ENCODE peak calls at places on chromosomes 1 and 21, in nine cellular contexts. One of them, this sample, is unnamed.

GRCh38 chr1:184199797-184200170 is 148.3 kb downstream of the TSEN15 start:
- DNase-seq in neural crest cell: no peak
- DNase-seq in kidney: no peak
- DNase-seq in mammary epithelial cell: no peak
- DNase-seq in SK-N-SH: no peak
- DNase-seq in uterus: no peak
- DNase-seq in astrocyte of the spinal cord: no peak
- DNase-seq in AG04449: no peak
- DNase-seq in OCI-LY7: no peak
- DNase-seq in this sample: no peak

GRCh38 chr1:156504062-156504813 is 3.7 kb upstream of the MEF2D start:
- DNase-seq in neural crest cell: no peak
- DNase-seq in kidney: peak; percentile 21
- DNase-seq in mammary epithelial cell: no peak
- DNase-seq in SK-N-SH: no peak
- DNase-seq in uterus: no peak
- DNase-seq in astrocyte of the spinal cord: peak; percentile 31
- DNase-seq in AG04449: no peak
- DNase-seq in OCI-LY7: peak; percentile 84
- DNase-seq in this sample: peak; percentile 57

GRCh38 chr1:206679738-206680211 is 4.9 kb upstream of the MAPKAPK2 start:
- DNase-seq in neural crest cell: no peak
- DNase-seq in kidney: no peak
- DNase-seq in mammary epithelial cell: no peak
- DNase-seq in SK-N-SH: no peak
- DNase-seq in uterus: no peak
- DNase-seq in astrocyte of the spinal cord: no peak
- DNase-seq in AG04449: no peak
- DNase-seq in OCI-LY7: peak; percentile 90
- DNase-seq in this sample: peak; percentile 92

GRCh38 chr1:15154480-15155036 is 1.0 kb downstream of the TMEM51 start:
- DNase-seq in neural crest cell: peak; percentile 9
- DNase-seq in kidney: peak; percentile 88
- DNase-seq in mammary epithelial cell: peak; percentile 59
- DNase-seq in SK-N-SH: peak; percentile 69
- DNase-seq in uterus: peak; percentile 28
- DNase-seq in astrocyte of the spinal cord: no peak
- DNase-seq in AG04449: no peak
- DNase-seq in OCI-LY7: no peak
- DNase-seq in this sample: no peak

GRCh38 chr1:56547977-56548376 is 31.4 kb downstream of the PLPP3 start:
- DNase-seq in neural crest cell: no peak
- DNase-seq in kidney: no peak
- DNase-seq in mammary epithelial cell: no peak
- DNase-seq in SK-N-SH: no peak
- DNase-seq in uterus: no peak
- DNase-seq in astrocyte of the spinal cord: no peak
- DNase-seq in AG04449: no peak
- DNase-seq in OCI-LY7: no peak
- DNase-seq in this sample: no peak

GRCh38 chr21:43291347-43291950 is 122.6 kb downstream of the CRYAA start:
- DNase-seq in neural crest cell: no peak
- DNase-seq in kidney: peak; percentile 69
- DNase-seq in mammary epithelial cell: no peak
- DNase-seq in SK-N-SH: no peak
- DNase-seq in uterus: no peak
- DNase-seq in astrocyte of the spinal cord: no peak
- DNase-seq in AG04449: no peak
- DNase-seq in OCI-LY7: no peak
- DNase-seq in this sample: no peak

GRCh38 chr1:10538608-10539355 is 64.0 kb downstream of the PEX14 start:
- DNase-seq in neural crest cell: no peak
- DNase-seq in kidney: no peak
- DNase-seq in mammary epithelial cell: no peak
- DNase-seq in SK-N-SH: no peak
- DNase-seq in uterus: no peak
- DNase-seq in astrocyte of the spinal cord: no peak
- DNase-seq in AG04449: no peak
- DNase-seq in OCI-LY7: no peak
- DNase-seq in this sample: no peak

GRCh38 chr21:45100866-45101265 is 26.5 kb downstream of the ADARB1 start:
- DNase-seq in neural crest cell: no peak
- DNase-seq in kidney: peak; percentile 72
- DNase-seq in mammary epithelial cell: no peak
- DNase-seq in SK-N-SH: no peak
- DNase-seq in uterus: no peak
- DNase-seq in astrocyte of the spinal cord: no peak
- DNase-seq in AG04449: no peak
- DNase-seq in OCI-LY7: no peak
- DNase-seq in this sample: no peak

GRCh38 chr1:12276225-12276624 is 46.4 kb downstream of the VPS13D start:
- DNase-seq in neural crest cell: peak; percentile 3
- DNase-seq in kidney: no peak
- DNase-seq in mammary epithelial cell: peak; percentile 19
- DNase-seq in SK-N-SH: peak; percentile 7
- DNase-seq in uterus: peak; percentile 51
- DNase-seq in astrocyte of the spinal cord: peak; percentile 48
- DNase-seq in AG04449: no peak
- DNase-seq in OCI-LY7: no peak
- DNase-seq in this sample: peak; percentile 28

GRCh38 chr1:224092601-224093000 is 21.3 kb upstream of the FBXO28 start:
- DNase-seq in neural crest cell: no peak
- DNase-seq in kidney: no peak
- DNase-seq in mammary epithelial cell: no peak
- DNase-seq in SK-N-SH: no peak
- DNase-seq in uterus: no peak
- DNase-seq in astrocyte of the spinal cord: no peak
- DNase-seq in AG04449: no peak
- DNase-seq in OCI-LY7: no peak
- DNase-seq in this sample: no peak

GRCh38 chr1:86436041-86436440 is 12.1 kb downstream of the CLCA2 start:
- DNase-seq in neural crest cell: no peak
- DNase-seq in kidney: no peak
- DNase-seq in mammary epithelial cell: no peak
- DNase-seq in SK-N-SH: no peak
- DNase-seq in uterus: no peak
- DNase-seq in astrocyte of the spinal cord: no peak
- DNase-seq in AG04449: no peak
- DNase-seq in OCI-LY7: no peak
- DNase-seq in this sample: no peak

GRCh38 chr1:6474815-6475282 is 8.9 kb upstream of the TNFRSF25 start:
- DNase-seq in neural crest cell: no peak
- DNase-seq in kidney: peak; percentile 62
- DNase-seq in mammary epithelial cell: no peak
- DNase-seq in SK-N-SH: no peak
- DNase-seq in uterus: no peak
- DNase-seq in astrocyte of the spinal cord: no peak
- DNase-seq in AG04449: no peak
- DNase-seq in OCI-LY7: no peak
- DNase-seq in this sample: no peak

GRCh38 chr1:159955456-159955855 is 1.4 kb upstream of the SLAMF9 start:
- DNase-seq in neural crest cell: no peak
- DNase-seq in kidney: no peak
- DNase-seq in mammary epithelial cell: no peak
- DNase-seq in SK-N-SH: no peak
- DNase-seq in uterus: no peak
- DNase-seq in astrocyte of the spinal cord: no peak
- DNase-seq in AG04449: no peak
- DNase-seq in OCI-LY7: no peak
- DNase-seq in this sample: no peak

GRCh38 chr1:82034812-82035211 is 234.1 kb downstream of the ADGRL2 start:
- DNase-seq in neural crest cell: no peak
- DNase-seq in kidney: no peak
- DNase-seq in mammary epithelial cell: no peak
- DNase-seq in SK-N-SH: no peak
- DNase-seq in uterus: no peak
- DNase-seq in astrocyte of the spinal cord: no peak
- DNase-seq in AG04449: no peak
- DNase-seq in OCI-LY7: no peak
- DNase-seq in this sample: no peak

DNA sequence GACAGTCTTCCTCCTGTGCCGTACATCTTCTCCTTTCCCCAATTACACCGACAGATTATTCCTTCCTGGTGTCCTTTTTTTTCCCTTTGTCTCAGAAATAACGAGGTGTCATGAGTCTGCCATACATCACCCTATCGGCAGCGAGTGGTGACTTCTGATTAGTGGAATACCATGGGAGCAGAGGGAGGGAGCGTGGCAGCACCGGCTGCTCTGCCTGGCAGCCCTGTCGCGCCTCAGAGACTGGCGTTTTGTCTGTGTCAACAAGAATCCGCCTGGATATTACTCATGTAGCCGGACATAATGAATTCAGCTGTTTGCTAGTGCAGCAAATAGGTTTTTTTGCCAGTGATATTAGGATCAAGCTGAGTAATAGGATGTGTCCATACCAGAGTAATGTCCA is 51.8 kb downstream of the UTP25 start:
- DNase-seq in neural crest cell: no peak
- DNase-seq in kidney: no peak
- DNase-seq in mammary epithelial cell: no peak
- DNase-seq in SK-N-SH: peak; percentile 58
- DNase-seq in uterus: no peak
- DNase-seq in astrocyte of the spinal cord: peak; percentile 33
- DNase-seq in AG04449: no peak
- DNase-seq in OCI-LY7: no peak
- DNase-seq in this sample: no peak
- TF ChIP-seq CTCF in neural crest cell: no peak
- TF ChIP-seq CTCF in kidney: no peak
- TF ChIP-seq CTCF in mammary epithelial cell: no peak
- TF ChIP-seq CTCF in SK-N-SH: no peak
- TF ChIP-seq CTCF in uterus: no peak
- TF ChIP-seq CTCF in astrocyte of the spinal cord: no peak
- TF ChIP-seq CTCF in AG04449: no peak
- TF ChIP-seq CTCF in OCI-LY7: no peak
- TF ChIP-seq CTCF in this sample: no peak

GRCh38 chr1:205348559-205349477 is 7.9 kb downstream of the KLHDC8A start:
- DNase-seq in neural crest cell: no peak
- DNase-seq in kidney: no peak
- DNase-seq in mammary epithelial cell: no peak
- DNase-seq in SK-N-SH: no peak
- DNase-seq in uterus: no peak
- DNase-seq in astrocyte of the spinal cord: no peak
- DNase-seq in AG04449: no peak
- DNase-seq in OCI-LY7: peak; percentile 46
- DNase-seq in this sample: peak; percentile 81

GRCh38 chr1:205350124-205350523 is 6.6 kb downstream of the KLHDC8A start:
- DNase-seq in neural crest cell: no peak
- DNase-seq in kidney: no peak
- DNase-seq in mammary epithelial cell: no peak
- DNase-seq in SK-N-SH: no peak
- DNase-seq in uterus: no peak
- DNase-seq in astrocyte of the spinal cord: no peak
- DNase-seq in AG04449: no peak
- DNase-seq in OCI-LY7: no peak
- DNase-seq in this sample: no peak

GRCh38 chr1:205344010-205344808 is 12.5 kb downstream of the KLHDC8A start:
- DNase-seq in neural crest cell: no peak
- DNase-seq in kidney: peak; percentile 81
- DNase-seq in mammary epithelial cell: no peak
- DNase-seq in SK-N-SH: peak; percentile 77
- DNase-seq in uterus: no peak
- DNase-seq in astrocyte of the spinal cord: no peak
- DNase-seq in AG04449: no peak
- DNase-seq in OCI-LY7: no peak
- DNase-seq in this sample: no peak

GRCh38 chr1:205345761-205346160 is 11.0 kb downstream of the KLHDC8A start:
- DNase-seq in neural crest cell: no peak
- DNase-seq in kidney: peak; percentile 8
- DNase-seq in mammary epithelial cell: no peak
- DNase-seq in SK-N-SH: no peak
- DNase-seq in uterus: no peak
- DNase-seq in astrocyte of the spinal cord: no peak
- DNase-seq in AG04449: no peak
- DNase-seq in OCI-LY7: no peak
- DNase-seq in this sample: no peak

GRCh38 chr1:205346956-205347574 is 9.7 kb downstream of the KLHDC8A start:
- DNase-seq in neural crest cell: no peak
- DNase-seq in kidney: peak; percentile 3
- DNase-seq in mammary epithelial cell: peak; percentile 21
- DNase-seq in SK-N-SH: no peak
- DNase-seq in uterus: no peak
- DNase-seq in astrocyte of the spinal cord: no peak
- DNase-seq in AG04449: no peak
- DNase-seq in OCI-LY7: no peak
- DNase-seq in this sample: no peak
- TF ChIP-seq CTCF in neural crest cell: no peak
- TF ChIP-seq CTCF in kidney: no peak
- TF ChIP-seq CTCF in mammary epithelial cell: no peak
- TF ChIP-seq CTCF in SK-N-SH: no peak
- TF ChIP-seq CTCF in uterus: no peak
- TF ChIP-seq CTCF in astrocyte of the spinal cord: no peak
- TF ChIP-seq CTCF in AG04449: no peak
- TF ChIP-seq CTCF in OCI-LY7: no peak
- TF ChIP-seq CTCF in this sample: no peak

DNA sequence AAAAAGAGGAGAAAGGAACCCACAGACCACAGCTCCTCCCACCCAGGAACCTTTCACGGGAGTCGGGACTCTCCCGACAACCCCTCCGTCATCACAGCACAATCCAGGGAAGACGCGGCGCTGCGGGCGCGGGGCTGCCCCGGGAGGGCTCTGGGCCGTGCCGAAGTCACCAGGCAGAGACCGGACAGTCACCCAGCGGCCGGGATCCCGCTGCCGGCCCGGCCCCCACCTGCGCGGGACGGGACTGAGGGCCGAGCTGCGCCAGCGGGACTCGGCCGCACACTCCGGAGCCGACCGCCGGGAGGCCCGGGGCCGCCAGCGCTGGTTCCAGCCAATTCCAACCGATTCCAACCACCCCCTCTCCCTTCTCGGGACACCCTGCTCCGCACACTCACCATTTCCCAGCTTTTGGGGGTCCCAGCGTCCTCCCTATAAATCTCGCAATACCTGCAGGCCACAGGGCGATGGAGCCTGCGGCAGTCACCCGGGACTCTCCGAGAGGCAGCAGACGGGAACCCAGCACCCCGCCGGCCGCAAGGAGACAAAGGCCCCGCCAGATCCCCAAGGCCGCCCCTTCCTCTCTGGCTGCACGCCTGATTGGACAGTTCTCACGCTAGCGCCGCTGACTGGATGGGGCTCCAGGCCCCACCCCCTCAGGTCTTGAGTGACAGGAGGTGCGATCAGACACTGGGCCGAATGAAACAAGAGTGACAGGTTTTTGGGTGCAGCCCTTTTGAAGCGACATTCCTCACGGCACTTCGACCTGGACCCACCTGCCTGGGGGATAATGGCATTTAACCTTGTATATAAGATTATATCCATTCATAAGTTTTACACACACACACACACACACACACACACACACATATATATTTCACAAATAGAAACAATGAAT is at the start of gene ZNF695:
- DNase-seq in neural crest cell: peak; percentile 85
- DNase-seq in kidney: peak; percentile 93
- DNase-seq in mammary epithelial cell: peak; percentile 96
- DNase-seq in SK-N-SH: peak; percentile 98
- DNase-seq in uterus: peak; percentile 46
- DNase-seq in astrocyte of the spinal cord: peak; percentile 96
- DNase-seq in AG04449: peak; percentile 73
- DNase-seq in OCI-LY7: peak; percentile 96
- DNase-seq in this sample: peak; percentile 92
- TF ChIP-seq CTCF in neural crest cell: peak; percentile 12
- TF ChIP-seq CTCF in kidney: no peak
- TF ChIP-seq CTCF in mammary epithelial cell: no peak
- TF ChIP-seq CTCF in SK-N-SH: no peak
- TF ChIP-seq CTCF in uterus: no peak
- TF ChIP-seq CTCF in astrocyte of the spinal cord: no peak
- TF ChIP-seq CTCF in AG04449: no peak
- TF ChIP-seq CTCF in OCI-LY7: no peak
- TF ChIP-seq CTCF in this sample: no peak

GRCh38 chr1:70436617-70437236 is 25.7 kb downstream of the CTH start:
- DNase-seq in neural crest cell: no peak
- DNase-seq in kidney: no peak
- DNase-seq in mammary epithelial cell: no peak
- DNase-seq in SK-N-SH: no peak
- DNase-seq in uterus: peak; percentile 46
- DNase-seq in astrocyte of the spinal cord: peak; percentile 35
- DNase-seq in AG04449: no peak
- DNase-seq in OCI-LY7: no peak
- DNase-seq in this sample: no peak
- TF ChIP-seq CTCF in neural crest cell: peak; percentile 45
- TF ChIP-seq CTCF in kidney: no peak
- TF ChIP-seq CTCF in mammary epithelial cell: no peak
- TF ChIP-seq CTCF in SK-N-SH: peak; percentile 65
- TF ChIP-seq CTCF in uterus: peak; percentile 58
- TF ChIP-seq CTCF in astrocyte of the spinal cord: peak; percentile 42
- TF ChIP-seq CTCF in AG04449: peak; percentile 21
- TF ChIP-seq CTCF in OCI-LY7: peak; percentile 55
- TF ChIP-seq CTCF in this sample: no peak